ENCODE peak calls at places on chromosomes 16 and 17, in five cellular contexts. One of them, this sample, is unnamed.

GRCh38 chr17:2172447-2172938 is 117.6 kb downstream of the HIC1 start:
- DNase-seq in astrocyte: peak; percentile 91
- DNase-seq in HCT116: no peak
- DNase-seq in neural progenitor cell: peak; percentile 27
- DNase-seq in GM23248: peak; percentile 93
- DNase-seq in this sample: peak; percentile 15

GRCh38 chr17:77849203-77849602 is 109.3 kb upstream of the TNRC6C start:
- DNase-seq in neural progenitor cell: no peak
- DNase-seq in GM23248: no peak
- DNase-seq in astrocyte: no peak
- DNase-seq in HCT116: no peak
- DNase-seq in this sample: no peak

GRCh38 chr16:84718-85452 is 6.9 kb downstream of the MPG start:
- DNase-seq in neural progenitor cell: no peak
- DNase-seq in GM23248: peak; percentile 98
- DNase-seq in astrocyte: peak; percentile 94
- DNase-seq in HCT116: no peak
- DNase-seq in this sample: peak; percentile 73

GRCh38 chr17:40490289-40490853 is 11.1 kb downstream of the TNS4 start:
- DNase-seq in GM23248: peak; percentile 92
- DNase-seq in HCT116: no peak
- DNase-seq in astrocyte: peak; percentile 44
- DNase-seq in neural progenitor cell: peak; percentile 48
- DNase-seq in this sample: peak; percentile 2

GRCh38 chr17:29555840-29556239 is 11.0 kb downstream of the ABHD15 start:
- DNase-seq in astrocyte: no peak
- DNase-seq in HCT116: no peak
- DNase-seq in GM23248: no peak
- DNase-seq in neural progenitor cell: no peak
- DNase-seq in this sample: no peak

GRCh38 chr16:17459903-17460521 is 10.7 kb downstream of the XYLT1 start:
- DNase-seq in astrocyte: no peak
- DNase-seq in neural progenitor cell: no peak
- DNase-seq in GM23248: no peak
- DNase-seq in HCT116: no peak
- DNase-seq in this sample: no peak

GRCh38 chr16:57273826-57274225 is 10.6 kb downstream of the PLLP start:
- DNase-seq in neural progenitor cell: no peak
- DNase-seq in HCT116: no peak
- DNase-seq in GM23248: no peak
- DNase-seq in astrocyte: no peak
- DNase-seq in this sample: no peak

GRCh38 chr17:38324141-38324540 is 19.6 kb downstream of the GPR179 start:
- DNase-seq in GM23248: no peak
- DNase-seq in neural progenitor cell: no peak
- DNase-seq in HCT116: no peak
- DNase-seq in astrocyte: no peak
- DNase-seq in this sample: no peak

GRCh38 chr17:36697907-36698526 is 96.6 kb downstream of the MRM1 start:
- DNase-seq in astrocyte: no peak
- DNase-seq in HCT116: no peak
- DNase-seq in neural progenitor cell: peak; percentile 75
- DNase-seq in GM23248: no peak
- DNase-seq in this sample: no peak

GRCh38 chr17:42227849-42228696 is 33.8 kb upstream of the GHDC start:
- DNase-seq in neural progenitor cell: no peak
- DNase-seq in astrocyte: no peak
- DNase-seq in GM23248: peak; percentile 16
- DNase-seq in HCT116: no peak
- DNase-seq in this sample: no peak

GRCh38 chr16:87472935-87473334 is 19.9 kb downstream of the ZCCHC14 start:
- DNase-seq in astrocyte: no peak
- DNase-seq in HCT116: no peak
- DNase-seq in GM23248: no peak
- DNase-seq in neural progenitor cell: no peak
- DNase-seq in this sample: no peak

GRCh38 chr16:76207270-76207669 is 69.9 kb upstream of the CNTNAP4 start:
- DNase-seq in astrocyte: no peak
- DNase-seq in HCT116: no peak
- DNase-seq in GM23248: no peak
- DNase-seq in neural progenitor cell: peak; percentile 14
- DNase-seq in this sample: no peak

DNA sequence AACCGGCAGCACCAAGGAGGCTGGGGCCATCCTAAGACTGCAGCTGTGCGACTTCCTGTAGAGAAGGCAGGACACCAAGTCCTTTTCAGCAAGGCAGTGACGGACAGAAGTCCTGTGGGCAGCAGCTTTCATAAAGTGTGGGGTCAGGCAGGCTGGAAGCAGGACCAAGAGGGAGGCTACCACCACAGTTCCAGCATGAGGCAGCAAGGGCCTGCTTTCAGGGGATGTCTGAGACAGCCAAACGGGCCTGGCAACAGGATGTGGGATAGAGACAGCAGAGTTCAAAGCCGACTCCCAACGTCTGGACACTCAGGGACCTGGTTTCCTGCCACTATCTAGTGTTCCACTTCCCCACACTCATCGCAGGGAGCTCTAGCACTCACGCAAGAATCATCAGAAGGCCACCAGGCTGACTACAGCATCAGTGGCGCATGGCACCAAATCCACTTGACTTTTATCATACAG is 5.3 kb downstream of the USP7 start:
- DNase-seq in neural progenitor cell: peak; percentile 32
- DNase-seq in GM23248: peak; percentile 92
- DNase-seq in HCT116: no peak
- DNase-seq in astrocyte: peak; percentile 63
- DNase-seq in this sample: peak; percentile 39
- H3K27ac ChIP-seq in neural progenitor cell: no peak overlapping the region
- H3K27ac ChIP-seq in GM23248: peak overlapping the region; percentile 86
- H3K27ac ChIP-seq in HCT116: no peak overlapping the region
- H3K27ac ChIP-seq in astrocyte: peak overlapping the region; percentile 71
- H3K27ac ChIP-seq in this sample: no peak overlapping the region

GRCh38 chr16:79599256-79599836 is 1.2 kb downstream of the MAF start:
- DNase-seq in neural progenitor cell: peak; percentile 74
- DNase-seq in HCT116: no peak
- DNase-seq in astrocyte: peak; percentile 11
- DNase-seq in GM23248: peak; percentile 20
- DNase-seq in this sample: no peak
- TF ChIP-seq EZH2 in neural progenitor cell: peak; percentile 43
- TF ChIP-seq EZH2 in HCT116: no peak
- TF ChIP-seq EZH2 in astrocyte: no peak
- TF ChIP-seq EZH2 in GM23248: peak; percentile 64
- TF ChIP-seq EZH2 in this sample: peak; percentile 46

GRCh38 chr17:80832266-80832676 is 159.4 kb upstream of the CHMP6 start:
- DNase-seq in neural progenitor cell: peak; percentile 42
- DNase-seq in GM23248: peak; percentile 69
- DNase-seq in HCT116: no peak
- DNase-seq in astrocyte: peak; percentile 74
- DNase-seq in this sample: peak; percentile 12

GRCh38 chr17:80834896-80835281 is 156.8 kb upstream of the CHMP6 start:
- DNase-seq in GM23248: no peak
- DNase-seq in HCT116: no peak
- DNase-seq in astrocyte: no peak
- DNase-seq in neural progenitor cell: no peak
- DNase-seq in this sample: no peak

GRCh38 chr17:80832888-80833583 is 158.6 kb upstream of the CHMP6 start:
- DNase-seq in astrocyte: peak; percentile 98
- DNase-seq in neural progenitor cell: peak; percentile 95
- DNase-seq in HCT116: peak; percentile 88
- DNase-seq in GM23248: peak; percentile 99
- DNase-seq in this sample: peak; percentile 96

GRCh38 chr17:80835816-80836657 is 155.6 kb upstream of the CHMP6 start:
- DNase-seq in GM23248: no peak
- DNase-seq in neural progenitor cell: no peak
- DNase-seq in astrocyte: no peak
- DNase-seq in HCT116: no peak
- DNase-seq in this sample: no peak

DNA sequence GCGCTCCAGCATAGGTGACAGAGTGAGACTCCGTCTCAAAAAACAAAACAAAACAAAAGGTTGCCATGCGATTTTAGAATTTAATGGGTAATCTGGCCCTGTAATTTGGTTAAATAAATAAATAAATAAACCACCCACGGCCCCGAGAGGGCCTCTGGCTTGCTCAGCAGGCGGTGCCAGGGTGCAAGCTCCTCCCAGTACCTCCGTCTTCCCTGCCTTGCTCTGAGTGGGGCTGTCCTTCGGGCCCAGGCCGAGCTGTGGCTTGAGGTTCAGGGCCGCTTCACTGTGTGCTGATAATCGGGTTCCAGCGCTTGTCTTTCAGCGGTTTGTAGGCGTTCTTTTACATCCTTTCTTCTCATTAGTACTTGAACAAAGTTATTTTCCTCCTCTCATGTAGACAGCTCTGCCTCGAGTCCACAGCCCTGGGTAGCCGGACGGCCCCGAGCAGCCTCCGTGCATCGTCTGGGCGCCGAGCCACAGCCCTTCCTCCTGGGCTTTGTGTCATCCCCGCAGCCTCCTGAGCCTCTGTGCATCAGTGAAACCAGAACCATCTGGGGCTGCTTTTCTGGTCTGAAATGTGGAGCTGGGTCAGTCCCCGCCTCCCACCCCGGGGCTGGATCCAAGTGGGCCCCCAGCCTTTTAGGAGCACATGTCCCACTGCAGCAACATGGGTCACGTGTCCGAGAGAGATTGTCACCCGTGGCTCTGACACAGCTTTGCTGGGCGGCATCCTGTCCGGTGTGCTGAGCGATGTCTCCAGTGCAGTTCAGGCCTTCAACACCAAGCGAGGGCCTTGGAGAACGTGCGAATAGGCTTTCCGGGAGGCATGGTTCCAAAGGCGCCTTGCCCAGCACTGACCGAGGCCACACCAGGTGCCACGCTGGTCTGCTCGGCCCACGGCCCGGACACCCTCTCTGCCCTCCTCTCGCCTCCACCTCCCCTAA is 157.4 kb upstream of the CHMP6 start:
- DNase-seq in HCT116: no peak
- DNase-seq in astrocyte: peak; percentile 62
- DNase-seq in GM23248: peak; percentile 97
- DNase-seq in neural progenitor cell: no peak
- DNase-seq in this sample: no peak
- H3K4me2 ChIP-seq in HCT116: no peak overlapping the region
- H3K4me2 ChIP-seq in astrocyte: peak overlapping the region; percentile 85
- H3K4me2 ChIP-seq in GM23248: peak overlapping the region; percentile 76
- H3K4me2 ChIP-seq in neural progenitor cell: no peak overlapping the region
- H3K4me2 ChIP-seq in this sample: no peak overlapping the region

DNA sequence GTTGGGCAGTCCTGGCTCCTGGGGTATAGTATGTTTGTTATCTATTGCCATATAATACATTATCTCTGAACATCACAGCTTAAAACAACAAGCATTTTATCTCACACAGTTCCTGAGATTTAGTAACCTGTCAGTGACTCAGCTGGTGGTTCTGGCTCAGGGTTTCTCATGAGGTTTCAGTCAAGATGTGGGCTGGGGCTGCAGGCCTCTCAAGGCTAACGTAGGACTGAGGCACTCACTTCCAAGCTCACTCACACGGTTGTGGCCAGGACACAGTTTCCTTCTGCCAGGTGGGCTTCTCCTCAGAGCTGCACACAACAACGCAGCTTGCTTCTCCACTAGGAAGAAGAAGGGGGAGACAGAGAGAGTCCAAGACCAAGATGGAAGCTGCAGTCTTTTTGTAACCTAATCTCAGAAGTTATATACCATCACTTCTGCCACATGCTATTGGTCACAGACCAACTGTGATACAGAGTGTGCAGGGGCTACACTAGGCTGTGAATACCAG is 10.3 kb upstream of the MED13 start:
- DNase-seq in neural progenitor cell: no peak
- DNase-seq in HCT116: no peak
- DNase-seq in astrocyte: peak; percentile 91
- DNase-seq in GM23248: peak; percentile 23
- DNase-seq in this sample: no peak
- H3K27ac ChIP-seq in neural progenitor cell: no peak overlapping the region
- H3K27ac ChIP-seq in HCT116: no peak overlapping the region
- H3K27ac ChIP-seq in astrocyte: no peak overlapping the region
- H3K27ac ChIP-seq in GM23248: no peak overlapping the region
- H3K27ac ChIP-seq in this sample: no peak overlapping the region

DNA sequence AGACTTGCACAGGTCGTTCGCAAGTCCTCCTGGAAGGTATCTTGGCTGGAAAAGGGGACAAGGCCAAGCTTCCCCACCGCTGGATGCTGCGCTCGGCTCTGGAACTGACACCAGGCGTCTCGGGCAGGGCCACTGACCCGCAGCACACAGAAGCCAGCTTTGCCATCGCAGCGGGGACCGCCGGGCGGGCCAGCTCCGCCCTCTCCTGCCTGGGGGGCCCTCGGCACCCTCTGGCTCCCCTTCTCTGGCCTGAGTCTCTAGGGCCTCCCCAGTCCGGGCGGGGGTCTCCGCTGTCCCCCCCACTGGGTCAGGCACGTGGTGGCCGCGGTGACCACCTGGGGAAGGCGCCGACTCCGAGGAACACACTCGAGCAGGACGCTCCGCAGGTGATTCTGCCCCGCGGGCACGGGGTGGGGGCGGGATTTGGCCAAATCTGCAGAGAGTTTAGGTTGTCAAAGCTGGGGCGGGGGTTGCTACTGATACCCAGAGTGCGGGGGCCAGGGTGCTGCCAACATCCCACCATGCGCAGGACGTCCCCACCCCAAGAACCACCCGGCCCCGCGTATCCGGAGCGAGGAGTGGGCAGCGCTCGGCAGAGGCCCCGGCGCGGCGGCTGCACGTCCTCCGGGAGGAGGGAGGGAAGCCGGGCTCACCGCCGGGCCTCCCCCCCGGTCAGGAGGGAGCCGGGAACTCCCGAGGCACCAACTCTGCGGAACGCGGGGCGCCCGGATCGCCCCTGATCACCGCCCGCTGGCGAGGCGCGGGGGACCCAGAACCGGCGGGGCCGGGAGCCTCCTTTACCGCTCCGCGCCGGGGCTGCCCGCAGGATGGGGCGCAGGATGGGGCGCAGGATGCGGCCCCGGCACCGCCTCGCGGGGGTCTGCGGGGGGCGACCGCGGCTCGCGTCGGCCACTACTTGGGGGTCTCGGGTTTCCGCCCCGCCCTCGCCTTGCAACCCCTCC is 750 bp upstream of the METRNL start:
- DNase-seq in HCT116: no peak
- DNase-seq in astrocyte: no peak
- DNase-seq in GM23248: peak; percentile 63
- DNase-seq in neural progenitor cell: peak; percentile 46
- DNase-seq in this sample: no peak
- TF ChIP-seq EZH2 in HCT116: no peak
- TF ChIP-seq EZH2 in astrocyte: peak; percentile 70
- TF ChIP-seq EZH2 in GM23248: no peak
- TF ChIP-seq EZH2 in neural progenitor cell: peak; percentile 92
- TF ChIP-seq EZH2 in this sample: no peak

DNA sequence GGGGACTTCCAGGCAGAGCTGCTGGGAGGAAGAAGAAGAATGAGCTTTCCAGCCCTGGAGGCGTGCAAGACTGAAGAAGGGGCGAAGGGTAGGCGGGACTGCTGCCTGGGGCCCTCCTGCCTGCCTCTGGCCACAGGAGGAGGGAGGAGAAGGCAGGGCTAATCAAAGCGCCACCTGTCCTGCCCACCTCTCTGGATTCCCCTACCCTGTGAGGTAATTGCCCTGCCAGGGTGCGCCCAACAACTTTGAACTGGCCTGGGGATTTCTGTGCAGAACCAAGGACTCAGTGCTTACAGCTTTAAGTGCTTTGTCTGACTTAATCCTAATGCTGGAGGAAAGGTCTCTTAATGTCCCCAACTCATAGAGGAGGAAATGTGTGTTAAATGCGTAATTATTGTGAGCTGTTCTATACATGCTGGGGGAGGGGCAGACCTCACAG is at the start of gene NOXO1:
- DNase-seq in HCT116: no peak
- DNase-seq in neural progenitor cell: no peak
- DNase-seq in GM23248: no peak
- DNase-seq in astrocyte: no peak
- DNase-seq in this sample: no peak
- H3K4me2 ChIP-seq in HCT116: peak within 1 kb of the TSS; percentile 97
- H3K4me2 ChIP-seq in neural progenitor cell: peak within 1 kb of the TSS; percentile 77
- H3K4me2 ChIP-seq in GM23248: no peak within 1 kb of the TSS
- H3K4me2 ChIP-seq in astrocyte: no peak within 1 kb of the TSS
- H3K4me2 ChIP-seq in this sample: peak within 1 kb of the TSS; percentile 88